ENCODE peak calls at places on chromosomes 1 and 21, in six cellular contexts. J is nucleus accumbens; C is retinal pigment epithelial cell; V is T-cell; K is GM13976; S is CD8-positive, alpha-beta memory T cell. B is an unnamed sample.

GRCh38 chr1:111656093-111657017 is 36.8 kb downstream of the RAP1A start:
- DNase-seq in V (peak), K (no peak), S (no peak), J (no peak), C (peak), B (no peak)

GRCh38 chr1:156853761-156854160 is 5.2 kb downstream of the INSRR start:
- DNase-seq in C (no peak), J (no peak), K (no peak), V (no peak), S (no peak), B (no peak)

GRCh38 chr1:172107261-172107820 is 266.0 kb downstream of the DNM3 start:
- DNase-seq in V (no peak), J (no peak), C (no peak), K (no peak), S (no peak), B (no peak)

GRCh38 chr1:108584320-108584968 is 24.5 kb downstream of the EEIG2 start:
- DNase-seq in V (no peak), K (no peak), J (no peak), S (no peak), C (no peak), B (no peak)

GRCh38 chr1:245512980-245513578 is 358.3 kb downstream of the KIF26B start:
- DNase-seq in J (no peak), S (no peak), C (no peak), V (no peak), K (peak), B (peak)

GRCh38 chr1:82510431-82510830 is 709.7 kb downstream of the ADGRL2 start:
- DNase-seq in S (no peak), J (no peak), K (no peak), C (no peak), V (no peak), B (no peak)

GRCh38 chr1:81377406-81377805 is 423.3 kb upstream of the ADGRL2 start:
- DNase-seq in C (no peak), J (no peak), S (no peak), V (no peak), K (peak), B (no peak)

GRCh38 chr1:229022595-229023350 is 248.1 kb upstream of the RAB4A start:
- DNase-seq in K (no peak), C (no peak), V (no peak), J (peak), S (no peak), B (no peak)

GRCh38 chr1:154407866-154408777 is 3.0 kb downstream of the IL6R start:
- DNase-seq in K (no peak), S (peak), J (no peak), C (no peak), V (no peak), B (no peak)

GRCh38 chr1:21547876-21548275 is 38.7 kb downstream of the ALPL start:
- DNase-seq in C (no peak), K (no peak), V (no peak), J (no peak), S (no peak), B (no peak)

GRCh38 chr1:22876359-22877111 is 96.1 kb downstream of the LACTBL1 start:
- DNase-seq in K (no peak), S (no peak), J (no peak), C (peak), V (no peak), B (no peak)

GRCh38 chr1:199522338-199522737 is 505.2 kb upstream of the NR5A2 start:
- DNase-seq in J (no peak), S (no peak), K (no peak), C (no peak), V (no peak), B (no peak)

GRCh38 chr21:26148834-26149354 is 21.7 kb downstream of the APP start:
- DNase-seq in S (no peak), C (no peak), V (no peak), J (no peak), K (no peak), B (no peak)

GRCh38 chr1:118711356-118711755 is 276.8 kb downstream of the TBX15 start:
- DNase-seq in J (no peak), K (no peak), V (no peak), S (no peak), C (no peak), B (no peak)

GRCh38 chr21:23217597-23217996 is 2219.4 kb downstream of the NCAM2 start:
- DNase-seq in K (no peak), J (no peak), S (no peak), C (peak), V (no peak), B (no peak)

B was measured in anterior cingulate cortex.